ENCODE peak calls at places on chromosome 1, in four cellular contexts. J is NCI-H524 treated with DMSO at 0.1 percent for 48 hours; Q is cerebellum; U is activated CD8-positive, alpha-beta memory T cell treated with anti-CD3 and anti-CD28 coated beads, Interleukin-2, amount 50 U/mL, for 4 hours. K is an unnamed sample.

GRCh38 chr1:216075339-216075738 is 347.9 kb downstream of the USH2A start:
- DNase-seq in Q (no peak), U (no peak), J (no peak), K (no peak)

GRCh38 chr1:28122183-28122582 is 33.8 kb upstream of the EYA3 start:
- DNase-seq in Q (no peak), U (no peak), J (no peak), K (no peak)

GRCh38 chr1:193181526-193181925 is 4.9 kb downstream of the B3GALT2 start:
- DNase-seq in Q (no peak), U (no peak), J (no peak), K (no peak)

GRCh38 chr1:54803761-54804470 is 2.8 kb upstream of the TTC22 start:
- DNase-seq in Q (no peak), J (no peak), U (no peak), K (no peak)

GRCh38 chr1:84479998-84480397 is 932 bp downstream of the RPF1 start:
- DNase-seq in Q (peak), J (no peak), U (no peak), K (no peak)

GRCh38 chr1:160400284-160400645 is at the start of gene VANGL2:
- DNase-seq in J (no peak), Q (peak), U (peak), K (peak)

GRCh38 chr1:27360159-27361043 is 6.4 kb downstream of the MAP3K6 start:
- DNase-seq in Q (no peak), J (no peak), U (peak), K (no peak)

GRCh38 chr1:154193821-154194220 is 1.9 kb upstream of the TPM3 start:
- DNase-seq in Q (no peak), U (no peak), J (no peak), K (no peak)

GRCh38 chr1:1421147-1421906 is at the start of gene ANKRD65:
- DNase-seq in J (peak), Q (no peak), U (no peak), K (peak)

GRCh38 chr1:37158113-37158749 is 123.9 kb upstream of the GRIK3 start:
- DNase-seq in U (no peak), J (no peak), Q (no peak), K (peak)

K was measured in Ammon's horn.